ENCODE peak calls at places on chromosomes 13 and 19, in four cellular contexts. Z is fibroblast of the conjunctiva; Q is ascending aorta; D is effector CD8-positive, alpha-beta T cell. E is an unnamed sample.

GRCh38 chr19:49860716-49861100 is 6.7 kb downstream of the PNKP start:
- DNase-seq in Z (no peak), D (no peak), Q (no peak), E (no peak)

GRCh38 chr19:29542776-29543175 is 17.0 kb downstream of the VSTM2B start:
- DNase-seq in Q (no peak), D (no peak), Z (no peak), E (no peak)

GRCh38 chr13:108734676-108735075 is 105.3 kb downstream of the MYO16 start:
- DNase-seq in D (no peak), Q (no peak), Z (no peak), E (no peak)

GRCh38 chr13:42996584-42996983 is 4.5 kb upstream of the EPSTI1 start:
- DNase-seq in Q (no peak), Z (peak), D (no peak), E (no peak)

GRCh38 chr13:25752957-25753540 is 298.8 kb downstream of the SHISA2 start:
- DNase-seq in Q (no peak), Z (peak), D (no peak), E (no peak)

GRCh38 chr19:32396046-32396652 is 9.4 kb upstream of the DPY19L3 start:
- DNase-seq in Q (no peak), D (no peak), Z (no peak), E (no peak)

GRCh38 chr19:27997069-27997468 is 1215.9 kb downstream of the UQCRFS1 start:
- DNase-seq in D (no peak), Z (no peak), Q (no peak), E (no peak)

GRCh38 chr19:40365613-40366401 is 17.3 kb downstream of the PLD3 start:
- DNase-seq in Z (peak), Q (peak), D (peak), E (peak)

GRCh38 chr19:30309983-30310805 is 62.0 kb upstream of the ZNF536 start:
- DNase-seq in Z (no peak), Q (no peak), D (no peak), E (no peak)

GRCh38 chr13:71645467-71645866 is 221.5 kb downstream of the DACH1 start:
- DNase-seq in Q (no peak), Z (no peak), D (no peak), E (no peak)

GRCh38 chr13:89490661-89491060 is 1819.5 kb downstream of the SLITRK5 start:
- DNase-seq in Z (no peak), D (no peak), Q (no peak), E (no peak)

GRCh38 chr19:789473-790052 is 7.7 kb upstream of the PTBP1 start:
- DNase-seq in D (no peak), Z (no peak), Q (no peak), E (no peak)

E was measured in GM18507.